ENCODE peak calls at places on chromosomes 6 and 20, in seven cellular contexts. X is OCI-LY7, N is PC-3, O is hepatocyte, S is GM23248, T is HCT116, A is MM.1S. F is an unnamed sample. For H3K9me2, the result is how much of the 10 kb centered on the place peaks cover.

GRCh38 chr20:17845701-17846475 is 122.7 kb downstream of the SNX5 start:
- DNase-seq in X (no peak), N (no peak), O (no peak), S (peak), T (no peak), A (peak), F (no peak)

GRCh38 chr6:5241242-5241641 is 19.5 kb downstream of the LYRM4 start:
- DNase-seq in X (no peak), N (no peak), O (no peak), S (no peak), T (no peak), A (no peak), F (peak)

GRCh38 chr20:44071526-44072111 is 115.4 kb downstream of the JPH2 start:
- DNase-seq in X (no peak), N (no peak), O (no peak), S (no peak), T (no peak), A (no peak), F (no peak)

GRCh38 chr6:111052171-111052570 is 35.1 kb upstream of the SLC16A10 start:
- DNase-seq in X (no peak), N (no peak), O (no peak), S (no peak), T (no peak), A (no peak), F (no peak)

GRCh38 chr6:144725731-144726522 is 440.8 kb downstream of the UTRN start:
- DNase-seq in X (no peak), N (peak), O (no peak), S (no peak), T (no peak), A (no peak), F (peak)

GRCh38 chr20:44730441-44730840 is 15.2 kb upstream of the KCNK15 start:
- DNase-seq in X (no peak), N (peak), O (peak), S (peak), T (peak), A (no peak), F (no peak)

GRCh38 chr6:133804263-133804662 is 84.7 kb upstream of the TCF21 start:
- DNase-seq in X (no peak), N (no peak), O (no peak), S (peak), T (no peak), A (no peak), F (no peak)

GRCh38 chr20:3045042-3045815 is 623 bp upstream of the MRPS26 start:
- DNase-seq in X (no peak), N (peak), O (peak), S (peak), T (no peak), A (peak), F (peak)

GRCh38 chr6:5634525-5634924 is 372.2 kb downstream of the NRN1 start:
- DNase-seq in X (no peak), N (no peak), O (no peak), S (no peak), T (no peak), A (no peak), F (no peak)

GRCh38 chr6:15264902-15265761 is 19.3 kb downstream of the JARID2 start:
- DNase-seq in X (peak), N (no peak), O (no peak), S (peak), T (no peak), A (no peak), F (peak)

GRCh38 chr6:158797331-158798202 is 21.6 kb downstream of the EZR start:
- DNase-seq in X (no peak), N (no peak), O (no peak), S (peak), T (no peak), A (no peak), F (no peak)

GRCh38 chr6:15781890-15782289 is 119.1 kb upstream of the DTNBP1 start:
- DNase-seq in X (no peak), N (no peak), O (no peak), S (no peak), T (no peak), A (no peak), F (no peak)

GRCh38 chr6:19892250-19892649 is 55.1 kb downstream of the ID4 start:
- DNase-seq in X (no peak), N (peak), O (peak), S (no peak), T (peak), A (no peak), F (no peak)

GRCh38 chr6:3309391-3310050 is 50.8 kb downstream of the PSMG4 start:
- DNase-seq in X (no peak), N (no peak), O (no peak), S (no peak), T (no peak), A (peak), F (no peak)

GRCh38 chr20:6845141-6845540 is 77.7 kb downstream of the BMP2 start:
- DNase-seq in X (no peak), N (no peak), O (peak), S (no peak), T (no peak), A (no peak), F (no peak)
- H3K9me2 ChIP-seq in X (under half), N (under half), O (under half), S (under half), T (under half), A (under half), F (under half)

DNA sequence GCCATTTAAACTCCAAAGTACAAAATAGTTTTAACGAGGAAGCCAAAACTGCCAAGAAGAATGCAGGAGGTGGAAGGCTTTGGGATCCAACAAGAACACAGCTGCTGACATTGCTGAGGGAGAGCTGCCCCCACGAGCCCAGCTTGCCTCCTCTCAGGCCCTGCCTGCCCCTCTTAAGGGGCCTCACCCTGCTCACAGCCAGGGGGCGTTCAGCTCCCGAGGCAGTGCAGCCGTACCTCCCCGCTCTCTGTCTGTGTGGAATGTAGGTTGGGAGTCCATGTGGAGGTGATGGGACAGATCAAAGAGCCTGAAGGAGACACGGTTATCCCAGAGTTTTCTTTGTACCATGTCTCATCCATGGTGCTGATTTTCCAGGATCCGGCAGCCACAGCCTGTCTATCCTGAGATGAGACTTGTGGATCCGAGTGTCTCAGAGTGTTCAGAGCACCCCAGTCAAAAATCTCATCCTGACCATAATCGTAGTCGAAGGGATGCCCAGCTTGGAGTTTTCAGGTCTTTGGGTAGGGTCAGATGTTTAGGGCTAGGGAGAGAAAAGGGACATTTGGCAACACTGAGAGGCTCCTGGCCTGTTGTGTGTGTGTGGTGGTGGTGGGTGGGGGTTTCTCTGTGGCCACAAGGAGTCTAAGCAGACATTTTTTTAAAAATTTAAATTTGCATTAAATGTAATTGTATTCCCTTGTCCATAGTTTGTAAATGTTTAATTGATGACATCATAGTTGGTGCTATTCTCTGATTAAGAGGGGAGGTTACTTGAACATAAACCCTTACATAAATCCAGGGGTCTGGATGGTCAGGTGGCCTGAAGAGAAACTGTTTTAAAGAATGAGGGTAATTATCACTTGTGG is 111.4 kb upstream of the CLDN20 start:
- DNase-seq in X (peak), N (no peak), O (no peak), S (no peak), T (no peak), A (no peak), F (peak)
- H3K27ac ChIP-seq in X (no peak), N (no peak), O (no peak), S (no peak), T (no peak), A (no peak), F (no peak)

GRCh38 chr6:170038717-170039116 is 252.2 kb downstream of the DLL1 start:
- DNase-seq in X (no peak), N (no peak), O (no peak), S (no peak), T (no peak), A (no peak), F (no peak)

GRCh38 chr6:170039156-170040114 is 251.4 kb downstream of the DLL1 start:
- DNase-seq in X (no peak), N (no peak), O (no peak), S (no peak), T (no peak), A (no peak), F (no peak)

GRCh38 chr6:170036916-170037315 is 254.0 kb downstream of the DLL1 start:
- DNase-seq in X (no peak), N (no peak), O (no peak), S (no peak), T (no peak), A (no peak), F (no peak)

GRCh38 chr6:170038251-170038650 is 252.6 kb downstream of the DLL1 start:
- DNase-seq in X (no peak), N (no peak), O (no peak), S (no peak), T (no peak), A (no peak), F (no peak)

DNA sequence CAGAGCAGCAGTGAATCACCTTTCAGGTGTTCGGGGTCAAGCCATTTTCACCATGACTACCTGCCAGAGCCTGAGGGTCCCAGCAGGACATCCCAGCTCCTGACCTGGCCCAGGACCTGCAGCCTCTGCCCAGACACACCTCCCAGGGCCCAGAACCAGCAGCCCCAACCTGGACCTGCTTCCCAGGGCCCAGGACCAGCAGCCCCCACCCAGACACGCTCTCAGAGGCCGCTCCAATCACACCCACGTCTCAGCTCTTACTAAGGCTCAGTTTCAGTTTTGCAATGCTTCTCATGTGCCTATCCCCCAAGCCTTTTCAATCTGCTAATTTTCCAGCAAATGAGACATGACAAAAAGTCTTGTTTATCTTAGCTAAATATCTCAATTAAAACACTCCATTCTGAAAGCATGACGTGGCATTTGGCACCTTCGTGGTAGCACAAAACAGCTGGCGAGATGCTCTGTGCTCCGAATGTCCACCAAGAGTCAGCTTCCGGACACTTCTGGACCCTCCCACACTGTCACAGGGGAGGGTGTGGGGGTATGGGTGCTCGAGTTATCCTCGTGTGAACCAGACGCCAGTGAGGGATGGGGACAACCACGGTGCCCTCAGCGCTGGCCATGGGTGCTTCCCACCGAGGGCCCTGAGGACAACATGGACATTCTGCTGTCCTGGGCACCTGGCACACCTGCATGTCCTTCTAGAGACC is 253.2 kb downstream of the DLL1 start:
- DNase-seq in X (no peak), N (no peak), O (no peak), S (peak), T (no peak), A (no peak), F (no peak)
- H2AFZ ChIP-seq in X (no peak), N (no peak), O (no peak), S (peak), T (no peak), A (no peak), F (no peak)

GRCh38 chr6:33384581-33385020 is 7.0 kb upstream of the KIFC1 start:
- DNase-seq in X (no peak), N (peak), O (peak), S (peak), T (peak), A (no peak), F (peak)
- H3K9me2 ChIP-seq in X (under half), N (under half), O (under half), S (under half), T (under half), A (under half), F (under half)

DNA sequence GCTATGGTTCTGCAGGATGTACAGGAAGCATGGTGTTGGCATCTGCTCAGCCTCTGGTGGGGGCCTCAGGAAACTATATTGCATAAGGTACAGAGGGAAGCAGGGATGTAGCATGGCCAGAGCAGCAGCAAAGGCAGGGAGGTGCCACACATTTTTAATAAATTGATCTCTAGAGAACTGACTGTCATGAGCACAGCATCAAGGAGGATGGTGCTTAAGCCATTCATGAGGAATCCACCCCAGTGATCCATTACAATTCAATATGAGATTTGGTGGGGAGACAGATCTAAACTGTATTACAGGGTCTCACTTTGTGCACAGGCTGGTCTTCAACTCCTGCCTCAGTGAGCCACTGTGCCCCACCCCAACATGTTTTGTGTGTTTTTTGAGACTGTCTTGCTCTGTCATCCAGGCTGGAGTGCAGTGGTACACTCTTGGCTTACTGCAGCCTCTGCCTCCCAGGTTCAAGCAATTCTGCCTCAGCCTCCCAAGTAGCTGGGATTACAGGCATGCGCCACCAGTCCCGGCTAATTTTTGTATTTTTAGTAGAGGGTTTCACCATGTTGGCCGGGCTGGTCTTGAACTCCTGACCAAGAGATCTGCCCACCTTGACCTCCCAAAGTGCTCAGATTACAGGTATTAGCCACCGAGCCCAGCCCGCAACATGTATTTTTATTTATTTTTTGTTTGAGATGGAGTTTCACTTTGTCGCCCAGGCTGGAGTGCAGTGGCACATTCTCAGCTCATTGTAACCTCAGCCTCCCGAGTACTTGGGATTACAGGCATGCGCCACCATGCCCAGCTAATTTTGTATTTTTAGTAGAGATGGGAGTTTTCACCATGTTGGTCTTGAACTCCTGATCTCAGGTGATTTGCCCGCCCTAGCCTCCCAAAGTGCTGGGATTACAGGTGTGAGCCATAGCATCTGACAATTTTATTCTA is 10.3 kb downstream of the HSPA1B start:
- DNase-seq in X (peak), N (no peak), O (no peak), S (peak), T (no peak), A (no peak), F (no peak)
- H3K27ac ChIP-seq in X (peak), N (no peak), O (peak), S (peak), T (peak), A (no peak), F (peak)

DNA sequence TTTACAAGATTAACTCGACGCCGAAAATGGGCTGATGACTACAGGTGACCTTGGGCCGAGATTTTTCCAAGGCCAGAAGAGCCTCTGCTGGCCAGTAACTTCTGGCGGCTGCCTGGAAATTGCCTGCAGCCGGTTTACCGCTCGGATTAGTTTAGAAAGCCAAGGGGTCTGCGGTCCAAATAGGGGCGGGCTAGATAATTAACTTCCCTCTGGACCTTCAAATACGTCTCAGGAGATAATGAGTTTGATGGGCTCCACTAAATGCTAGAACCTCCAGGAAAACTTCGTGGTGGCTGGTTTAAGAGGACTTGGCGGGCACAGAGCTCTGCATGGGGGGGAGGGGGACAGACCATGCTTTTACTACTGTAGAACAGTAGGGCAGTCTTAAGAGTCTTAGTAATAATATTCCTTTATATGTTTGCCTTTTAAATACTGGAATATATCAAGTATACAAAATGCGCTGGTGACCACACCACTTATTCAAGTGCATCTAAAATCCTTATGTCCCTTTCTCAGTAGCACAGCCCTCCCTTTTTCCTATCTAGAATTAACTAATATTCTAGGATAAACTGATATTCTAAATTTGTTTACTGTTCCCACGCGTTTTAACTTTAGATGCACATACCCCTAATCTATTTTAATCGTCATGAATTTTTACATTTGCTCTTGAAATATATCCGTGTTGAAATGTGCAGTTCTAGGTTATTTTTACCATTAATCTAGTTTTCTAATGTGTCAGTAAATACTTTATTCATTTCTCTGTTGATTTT is 107.6 kb upstream of the PRSS16 start:
- DNase-seq in X (peak), N (no peak), O (peak), S (no peak), T (no peak), A (peak), F (peak)
- H2AFZ ChIP-seq in X (no peak), N (no peak), O (peak), S (peak), T (no peak), A (no peak), F (no peak)

GRCh38 chr20:62021794-62022419 is 43.8 kb downstream of the TAF4 start:
- DNase-seq in X (no peak), N (no peak), O (no peak), S (no peak), T (no peak), A (no peak), F (no peak)

GRCh38 chr20:62019144-62019805 is 46.4 kb downstream of the TAF4 start:
- DNase-seq in X (no peak), N (no peak), O (no peak), S (no peak), T (no peak), A (no peak), F (no peak)

GRCh38 chr20:62019881-62020492 is 45.7 kb downstream of the TAF4 start:
- DNase-seq in X (no peak), N (no peak), O (no peak), S (no peak), T (no peak), A (no peak), F (no peak)

GRCh38 chr20:62022575-62023139 is 43.0 kb downstream of the TAF4 start:
- DNase-seq in X (no peak), N (no peak), O (no peak), S (no peak), T (no peak), A (no peak), F (no peak)

GRCh38 chr20:62020935-62021701 is 44.6 kb downstream of the TAF4 start:
- DNase-seq in X (no peak), N (no peak), O (no peak), S (peak), T (no peak), A (no peak), F (no peak)
- H3K9me2 ChIP-seq in X (under half), N (under half), O (under half), S (under half), T (under half), A (under half), F (under half)

GRCh38 chr6:43509142-43509983 is 783 bp downstream of the LRRC73 start:
- DNase-seq in X (no peak), N (no peak), O (no peak), S (peak), T (no peak), A (no peak), F (peak)

GRCh38 chr6:43511824-43512415 is 1.8 kb upstream of the LRRC73 start:
- DNase-seq in X (no peak), N (no peak), O (no peak), S (no peak), T (no peak), A (no peak), F (no peak)

GRCh38 chr6:43508481-43509141 is 1.5 kb downstream of the LRRC73 start:
- DNase-seq in X (no peak), N (no peak), O (no peak), S (no peak), T (no peak), A (no peak), F (no peak)

GRCh38 chr6:43509984-43510826 is at the start of gene LRRC73:
- DNase-seq in X (peak), N (peak), O (peak), S (peak), T (peak), A (peak), F (peak)

DNA sequence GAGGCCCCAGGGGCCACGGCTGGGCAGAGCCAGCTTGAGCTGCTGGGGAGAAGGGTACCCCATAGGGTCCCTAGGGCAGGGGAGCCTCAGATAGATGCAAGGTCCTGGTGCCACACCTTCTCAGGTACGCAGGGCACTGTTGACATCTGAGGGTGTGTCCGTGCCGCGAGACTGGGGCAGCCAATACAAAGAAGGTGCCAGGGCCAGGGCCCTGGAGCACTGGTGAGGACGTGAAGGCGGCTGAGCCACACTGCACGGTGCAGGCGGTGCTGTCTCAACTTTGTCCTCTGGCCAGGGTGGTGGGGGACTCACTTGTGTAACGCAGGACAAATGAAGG is 649 bp upstream of the LRRC73 start:
- DNase-seq in X (no peak), N (no peak), O (no peak), S (no peak), T (no peak), A (no peak), F (no peak)
- H3K27ac ChIP-seq in X (no peak), N (no peak), O (no peak), S (peak), T (peak), A (no peak), F (peak)